ENCODE peak calls at places on chromosome 19, in six cellular contexts. One of them, this sample, is unnamed. For H3K4me1, the result is how much of the 10 kb centered on the place peaks cover.

GRCh38 chr19:38142176-38143035 is 81.6 kb downstream of the DPF1 start:
- DNase-seq in prostate gland: no peak
- DNase-seq in adipocyte: peak
- DNase-seq in GM23248: peak
- DNase-seq in H9: peak
- DNase-seq in Peyer's patch: peak
- DNase-seq in this sample: no peak

GRCh38 chr19:45066921-45067661 is 9.2 kb downstream of the ZNF296 start:
- DNase-seq in prostate gland: no peak
- DNase-seq in adipocyte: no peak
- DNase-seq in GM23248: no peak
- DNase-seq in H9: no peak
- DNase-seq in Peyer's patch: no peak
- DNase-seq in this sample: no peak

GRCh38 chr19:12983561-12984142 is 11.6 kb upstream of the NFIX start:
- DNase-seq in prostate gland: peak
- DNase-seq in adipocyte: peak
- DNase-seq in GM23248: peak
- DNase-seq in H9: peak
- DNase-seq in Peyer's patch: peak
- DNase-seq in this sample: peak

GRCh38 chr19:33246729-33247440 is 21.2 kb upstream of the SLC7A10 start:
- DNase-seq in prostate gland: no peak
- DNase-seq in adipocyte: no peak
- DNase-seq in GM23248: peak
- DNase-seq in H9: no peak
- DNase-seq in Peyer's patch: no peak
- DNase-seq in this sample: peak

GRCh38 chr19:53553865-53554791 is 16.2 kb downstream of the ZNF331 start:
- DNase-seq in prostate gland: peak
- DNase-seq in adipocyte: peak
- DNase-seq in GM23248: peak
- DNase-seq in H9: no peak
- DNase-seq in Peyer's patch: peak
- DNase-seq in this sample: peak

GRCh38 chr19:50430888-50431342 is 1.8 kb upstream of the MYBPC2 start:
- DNase-seq in prostate gland: no peak
- DNase-seq in adipocyte: no peak
- DNase-seq in GM23248: peak
- DNase-seq in H9: no peak
- DNase-seq in Peyer's patch: peak
- DNase-seq in this sample: no peak

GRCh38 chr19:18202759-18203407 is 959 bp downstream of the RAB3A start:
- DNase-seq in prostate gland: no peak
- DNase-seq in adipocyte: peak
- DNase-seq in GM23248: peak
- DNase-seq in H9: peak
- DNase-seq in Peyer's patch: peak
- DNase-seq in this sample: peak

GRCh38 chr19:35806597-35806996 is 6.0 kb downstream of the PRODH2 start:
- DNase-seq in prostate gland: no peak
- DNase-seq in adipocyte: no peak
- DNase-seq in GM23248: no peak
- DNase-seq in H9: no peak
- DNase-seq in Peyer's patch: no peak
- DNase-seq in this sample: no peak

GRCh38 chr19:31107096-31107495 is 242.1 kb downstream of the TSHZ3 start:
- DNase-seq in prostate gland: no peak
- DNase-seq in adipocyte: no peak
- DNase-seq in GM23248: no peak
- DNase-seq in H9: no peak
- DNase-seq in Peyer's patch: no peak
- DNase-seq in this sample: no peak

GRCh38 chr19:42634409-42635232 is 39.9 kb upstream of the CEACAM8 start:
- DNase-seq in prostate gland: no peak
- DNase-seq in adipocyte: peak
- DNase-seq in GM23248: peak
- DNase-seq in H9: no peak
- DNase-seq in Peyer's patch: no peak
- DNase-seq in this sample: no peak

GRCh38 chr19:51572415-51572814 is 1.3 kb downstream of the ZNF175 start:
- DNase-seq in prostate gland: no peak
- DNase-seq in adipocyte: no peak
- DNase-seq in GM23248: peak
- DNase-seq in H9: no peak
- DNase-seq in Peyer's patch: no peak
- DNase-seq in this sample: no peak

GRCh38 chr19:6737284-6737872 is at the start of gene GPR108:
- DNase-seq in prostate gland: peak
- DNase-seq in adipocyte: peak
- DNase-seq in GM23248: peak
- DNase-seq in H9: peak
- DNase-seq in Peyer's patch: peak
- DNase-seq in this sample: peak

GRCh38 chr19:5397804-5398692 is 57.2 kb upstream of the ZNRF4 start:
- DNase-seq in prostate gland: no peak
- DNase-seq in adipocyte: peak
- DNase-seq in GM23248: peak
- DNase-seq in H9: peak
- DNase-seq in Peyer's patch: no peak
- DNase-seq in this sample: no peak

GRCh38 chr19:50510121-50510670 is 795 bp downstream of the JOSD2 start:
- DNase-seq in prostate gland: no peak
- DNase-seq in adipocyte: peak
- DNase-seq in GM23248: peak
- DNase-seq in H9: no peak
- DNase-seq in Peyer's patch: no peak
- DNase-seq in this sample: peak

GRCh38 chr19:10737680-10738079 is 19.8 kb downstream of the DNM2 start:
- DNase-seq in prostate gland: no peak
- DNase-seq in adipocyte: no peak
- DNase-seq in GM23248: no peak
- DNase-seq in H9: no peak
- DNase-seq in Peyer's patch: no peak
- DNase-seq in this sample: no peak

GRCh38 chr19:5743640-5744039 is 23.2 kb downstream of the CATSPERD start:
- DNase-seq in prostate gland: no peak
- DNase-seq in adipocyte: peak
- DNase-seq in GM23248: peak
- DNase-seq in H9: no peak
- DNase-seq in Peyer's patch: no peak
- DNase-seq in this sample: no peak

GRCh38 chr19:6521718-6522646 is 8.8 kb upstream of the TNFSF9 start:
- DNase-seq in prostate gland: no peak
- DNase-seq in adipocyte: no peak
- DNase-seq in GM23248: peak
- DNase-seq in H9: no peak
- DNase-seq in Peyer's patch: peak
- DNase-seq in this sample: no peak

GRCh38 chr19:6233051-6233826 is 46.5 kb downstream of the MLLT1 start:
- DNase-seq in prostate gland: peak
- DNase-seq in adipocyte: peak
- DNase-seq in GM23248: peak
- DNase-seq in H9: no peak
- DNase-seq in Peyer's patch: no peak
- DNase-seq in this sample: peak

GRCh38 chr19:32343550-32344262 is 1.7 kb upstream of the ZNF507 start:
- DNase-seq in prostate gland: no peak
- DNase-seq in adipocyte: no peak
- DNase-seq in GM23248: no peak
- DNase-seq in H9: no peak
- DNase-seq in Peyer's patch: no peak
- DNase-seq in this sample: no peak

GRCh38 chr19:13781547-13781946 is 7.3 kb downstream of the C19orf53 start:
- DNase-seq in prostate gland: no peak
- DNase-seq in adipocyte: peak
- DNase-seq in GM23248: peak
- DNase-seq in H9: peak
- DNase-seq in Peyer's patch: peak
- DNase-seq in this sample: peak

GRCh38 chr19:38210458-38210987 is 13.5 kb downstream of the DPF1 start:
- DNase-seq in prostate gland: no peak
- DNase-seq in adipocyte: no peak
- DNase-seq in GM23248: peak
- DNase-seq in H9: peak
- DNase-seq in Peyer's patch: no peak
- DNase-seq in this sample: no peak

GRCh38 chr19:45005787-45006186 is 4.5 kb downstream of the RELB start:
- DNase-seq in prostate gland: no peak
- DNase-seq in adipocyte: no peak
- DNase-seq in GM23248: no peak
- DNase-seq in H9: no peak
- DNase-seq in Peyer's patch: peak
- DNase-seq in this sample: no peak

GRCh38 chr19:28831464-28831863 is 381.5 kb downstream of the UQCRFS1 start:
- DNase-seq in prostate gland: no peak
- DNase-seq in adipocyte: no peak
- DNase-seq in GM23248: no peak
- DNase-seq in H9: peak
- DNase-seq in Peyer's patch: no peak
- DNase-seq in this sample: no peak

GRCh38 chr19:8371011-8371804 is 7.3 kb downstream of the ANGPTL4 start:
- DNase-seq in prostate gland: no peak
- DNase-seq in adipocyte: no peak
- DNase-seq in GM23248: no peak
- DNase-seq in H9: no peak
- DNase-seq in Peyer's patch: no peak
- DNase-seq in this sample: no peak

GRCh38 chr19:46022061-46022430 is 807 bp downstream of the PGLYRP1 start:
- DNase-seq in prostate gland: no peak
- DNase-seq in adipocyte: no peak
- DNase-seq in GM23248: no peak
- DNase-seq in H9: no peak
- DNase-seq in Peyer's patch: peak
- DNase-seq in this sample: no peak

GRCh38 chr19:20238025-20238623 is 71.1 kb downstream of the ZNF486 start:
- DNase-seq in prostate gland: peak
- DNase-seq in adipocyte: peak
- DNase-seq in GM23248: peak
- DNase-seq in H9: peak
- DNase-seq in Peyer's patch: peak
- DNase-seq in this sample: peak

GRCh38 chr19:32387701-32388392 is 17.7 kb upstream of the DPY19L3 start:
- DNase-seq in prostate gland: peak
- DNase-seq in adipocyte: peak
- DNase-seq in GM23248: peak
- DNase-seq in H9: no peak
- DNase-seq in Peyer's patch: peak
- DNase-seq in this sample: peak

GRCh38 chr19:41023193-41023592 is 32.1 kb downstream of the CYP2B6 start:
- DNase-seq in prostate gland: no peak
- DNase-seq in adipocyte: no peak
- DNase-seq in GM23248: no peak
- DNase-seq in H9: peak
- DNase-seq in Peyer's patch: no peak
- DNase-seq in this sample: no peak
- H3K4me1 ChIP-seq in prostate gland: under half
- H3K4me1 ChIP-seq in adipocyte: under half
- H3K4me1 ChIP-seq in GM23248: under half
- H3K4me1 ChIP-seq in H9: under half
- H3K4me1 ChIP-seq in Peyer's patch: under half
- H3K4me1 ChIP-seq in this sample: under half

DNA sequence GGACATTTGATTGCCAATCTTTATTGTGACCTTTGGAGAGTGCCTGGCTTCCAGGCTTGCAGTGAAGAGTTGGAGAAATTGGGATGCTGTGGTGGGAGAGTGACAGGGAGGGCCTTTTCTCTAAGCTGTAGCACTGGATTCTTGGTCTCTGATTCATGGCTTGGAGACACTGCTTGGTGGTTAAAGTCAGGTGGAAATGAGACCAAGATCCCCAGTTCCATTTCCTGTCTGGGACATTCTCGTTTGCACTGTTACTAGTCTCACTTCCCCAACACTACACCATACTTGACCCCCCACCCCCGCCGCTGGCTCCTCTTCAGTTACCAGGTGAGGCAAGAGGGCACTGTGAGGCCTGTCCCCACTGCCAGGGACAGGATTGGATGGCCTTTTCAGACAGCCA is 2.9 kb downstream of the SUPT5H start:
- DNase-seq in prostate gland: no peak
- DNase-seq in adipocyte: peak
- DNase-seq in GM23248: peak
- DNase-seq in H9: no peak
- DNase-seq in Peyer's patch: peak
- DNase-seq in this sample: no peak
- H3K4me1 ChIP-seq in prostate gland: under half
- H3K4me1 ChIP-seq in adipocyte: under half
- H3K4me1 ChIP-seq in GM23248: under half
- H3K4me1 ChIP-seq in H9: under half
- H3K4me1 ChIP-seq in Peyer's patch: under half
- H3K4me1 ChIP-seq in this sample: under half

GRCh38 chr19:55309437-55309836 is 15.7 kb downstream of the TMEM150B start:
- DNase-seq in prostate gland: no peak
- DNase-seq in adipocyte: no peak
- DNase-seq in GM23248: no peak
- DNase-seq in H9: no peak
- DNase-seq in Peyer's patch: no peak
- DNase-seq in this sample: no peak
- H3K4me1 ChIP-seq in prostate gland: under half
- H3K4me1 ChIP-seq in adipocyte: under half
- H3K4me1 ChIP-seq in GM23248: under half
- H3K4me1 ChIP-seq in H9: under half
- H3K4me1 ChIP-seq in Peyer's patch: under half
- H3K4me1 ChIP-seq in this sample: under half

DNA sequence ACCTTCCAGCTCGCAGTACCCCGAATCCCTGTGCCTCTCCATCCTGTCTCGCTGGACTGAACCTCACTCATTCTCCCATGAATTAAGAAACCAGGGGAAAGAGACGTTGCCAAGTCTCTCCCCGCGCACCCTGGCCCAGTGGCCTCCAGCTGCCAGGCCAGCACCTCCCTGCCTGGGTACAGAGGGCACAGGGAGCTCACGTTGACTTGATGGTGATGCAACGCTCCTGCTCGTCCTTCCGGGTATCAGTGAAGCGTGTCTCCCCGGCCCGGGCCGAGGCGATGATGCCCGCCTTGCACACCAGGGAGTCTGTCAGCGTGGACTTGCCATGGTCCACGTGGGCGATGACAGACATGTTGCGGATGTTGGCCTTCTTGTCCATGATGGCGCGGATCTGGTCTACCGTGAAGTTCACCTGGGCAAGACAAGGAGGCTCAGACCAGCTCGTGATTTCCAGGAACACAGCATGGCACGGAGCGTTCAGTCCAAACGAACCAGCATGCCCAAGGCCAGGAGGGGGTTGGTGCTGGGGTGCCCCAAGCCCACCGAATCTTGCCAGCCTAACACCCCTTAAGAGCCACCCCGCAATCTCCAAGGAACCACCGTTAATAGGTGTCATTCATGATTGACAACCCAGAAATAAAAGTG is 1.2 kb downstream of the EEF2 start:
- DNase-seq in prostate gland: peak
- DNase-seq in adipocyte: peak
- DNase-seq in GM23248: peak
- DNase-seq in H9: peak
- DNase-seq in Peyer's patch: peak
- DNase-seq in this sample: no peak
- H3K4me1 ChIP-seq in prostate gland: under half
- H3K4me1 ChIP-seq in adipocyte: under half
- H3K4me1 ChIP-seq in GM23248: under half
- H3K4me1 ChIP-seq in H9: under half
- H3K4me1 ChIP-seq in Peyer's patch: under half
- H3K4me1 ChIP-seq in this sample: under half

GRCh38 chr19:2542341-2543069 is 66.6 kb downstream of the GADD45B start:
- DNase-seq in prostate gland: no peak
- DNase-seq in adipocyte: no peak
- DNase-seq in GM23248: no peak
- DNase-seq in H9: peak
- DNase-seq in Peyer's patch: no peak
- DNase-seq in this sample: peak
- H3K4me1 ChIP-seq in prostate gland: under half
- H3K4me1 ChIP-seq in adipocyte: under half
- H3K4me1 ChIP-seq in GM23248: under half
- H3K4me1 ChIP-seq in H9: under half
- H3K4me1 ChIP-seq in Peyer's patch: half or more
- H3K4me1 ChIP-seq in this sample: under half